ENCODE peak calls at places on chromosome 4, in five cellular contexts. O is HepG2, Y is H1, G is K562, E is GM12878. L is an unnamed sample.

GRCh38 chr4:174592256-174592984 is 70.1 kb upstream of the HPGD start:
- DNase-seq in O (no peak), Y (no peak), G (no peak), E (no peak), L (no peak)

GRCh38 chr4:40599431-40599830 is 30.2 kb downstream of the RBM47 start:
- DNase-seq in O (no peak), Y (no peak), G (no peak), E (no peak), L (no peak)

GRCh38 chr4:683982-684571 is 4.9 kb downstream of the SLC49A3 start:
- DNase-seq in O (peak), Y (no peak), G (peak), E (no peak), L (no peak)

GRCh38 chr4:87697945-87698344 is 47.9 kb downstream of the DMP1 start:
- DNase-seq in O (no peak), Y (no peak), G (no peak), E (no peak), L (no peak)

GRCh38 chr4:7210818-7211217 is 18.5 kb downstream of the SORCS2 start:
- DNase-seq in O (no peak), Y (no peak), G (no peak), E (no peak), L (no peak)

GRCh38 chr4:1512738-1513660 is 106.8 kb upstream of the NKX1-1 start:
- DNase-seq in O (peak), Y (no peak), G (peak), E (no peak), L (no peak)

GRCh38 chr4:98166025-98166730 is 22.9 kb upstream of the STPG2 start:
- DNase-seq in O (no peak), Y (no peak), G (no peak), E (no peak), L (no peak)

GRCh38 chr4:84968936-84969335 is 2.4 kb upstream of the WDFY3 start:
- DNase-seq in O (no peak), Y (no peak), G (no peak), E (no peak), L (no peak)

GRCh38 chr4:60846678-60847077 is 353.4 kb upstream of the ADGRL3 start:
- DNase-seq in O (no peak), Y (no peak), G (no peak), E (no peak), L (no peak)

GRCh38 chr4:184937745-184938144 is 80.5 kb upstream of the HELT start:
- DNase-seq in O (no peak), Y (no peak), G (no peak), E (no peak), L (no peak)

GRCh38 chr4:112266823-112267222 is 18.9 kb downstream of the TIFA start:
- DNase-seq in O (no peak), Y (no peak), G (peak), E (no peak), L (no peak)

GRCh38 chr4:136858911-136859310 is 673.4 kb downstream of the PCDH18 start:
- DNase-seq in O (no peak), Y (no peak), G (no peak), E (no peak), L (no peak)

GRCh38 chr4:7857238-7857701 is 82.4 kb downstream of the AFAP1 start:
- DNase-seq in O (no peak), Y (no peak), G (no peak), E (no peak), L (no peak)

GRCh38 chr4:102760645-102761477 is at the start of gene MANBA:
- DNase-seq in O (peak), Y (peak), G (peak), E (no peak), L (peak)

GRCh38 chr4:5399790-5400421 is 308.5 kb downstream of the EVC2 start:
- DNase-seq in O (peak), Y (no peak), G (peak), E (no peak), L (no peak)

GRCh38 chr4:90127706-90128345 is 632 bp downstream of the CCSER1 start:
- DNase-seq in O (no peak), Y (no peak), G (no peak), E (no peak), L (no peak)

GRCh38 chr4:159308571-159309340 is 205.9 kb downstream of the RAPGEF2 start:
- DNase-seq in O (no peak), Y (no peak), G (no peak), E (no peak), L (no peak)

GRCh38 chr4:40186665-40187014 is 10.2 kb upstream of the RHOH start:
- DNase-seq in O (no peak), Y (no peak), G (no peak), E (no peak), L (no peak)

GRCh38 chr4:133154725-133155124 is 5.6 kb downstream of the PCDH10 start:
- DNase-seq in O (peak), Y (no peak), G (no peak), E (no peak), L (no peak)

GRCh38 chr4:6267573-6267972 is 2.1 kb upstream of the WFS1 start:
- DNase-seq in O (peak), Y (no peak), G (no peak), E (no peak), L (no peak)

GRCh38 chr4:151657896-151658295 is 102.9 kb downstream of the GATB start:
- DNase-seq in O (no peak), Y (no peak), G (no peak), E (no peak), L (no peak)

GRCh38 chr4:71713611-71714203 is 70.2 kb downstream of the GC start:
- DNase-seq in O (peak), Y (no peak), G (peak), E (no peak), L (no peak)

GRCh38 chr4:127965062-127965802 is at the start of the genes ABHD18 and MFSD8:
- DNase-seq in O (peak), Y (peak), G (peak), E (peak), L (peak)
- TF ChIP-seq POLR2A in O (peak), Y (peak), G (peak), E (peak), L (peak)

DNA sequence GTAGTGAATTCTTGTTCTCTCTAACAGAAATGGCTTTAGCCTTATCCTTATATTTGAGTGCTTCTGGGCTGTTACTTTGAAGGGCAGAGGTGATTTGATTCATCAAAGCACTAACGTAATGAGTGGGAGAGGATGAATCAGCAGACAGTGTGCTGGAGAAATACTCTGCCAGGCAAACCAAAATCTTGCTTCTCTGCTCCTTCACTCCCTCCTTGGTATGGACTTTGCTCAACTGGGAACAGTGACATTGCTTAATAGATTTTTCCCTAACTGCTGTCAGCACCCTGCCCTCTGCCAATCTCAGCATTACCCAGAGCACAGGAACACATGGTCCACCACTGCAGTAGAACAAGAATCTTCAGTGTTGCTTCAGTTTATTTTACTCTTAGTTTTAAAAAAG is 56.0 kb downstream of the PDLIM5 start:
- DNase-seq in O (peak), Y (no peak), G (peak), E (no peak), L (no peak)
- TF ChIP-seq POLR2AphosphoS5 in O (no peak), Y (no peak), G (no peak), E (no peak), L (no peak)

GRCh38 chr4:157808796-157809408 is 363.9 kb downstream of the GASK1B start:
- DNase-seq in O (no peak), Y (no peak), G (no peak), E (no peak), L (no peak)
- TF ChIP-seq TAF1 in O (no peak), Y (no peak), G (no peak), E (no peak), L (no peak)

GRCh38 chr4:99720206-99720605 is 62.6 kb upstream of the C4orf54 start:
- DNase-seq in O (no peak), Y (no peak), G (no peak), E (no peak), L (no peak)

GRCh38 chr4:99729186-99729585 is 71.6 kb upstream of the C4orf54 start:
- DNase-seq in O (no peak), Y (no peak), G (no peak), E (no peak), L (no peak)

GRCh38 chr4:99722662-99723061 is 65.0 kb upstream of the C4orf54 start:
- DNase-seq in O (no peak), Y (no peak), G (no peak), E (no peak), L (no peak)

GRCh38 chr4:99722006-99722405 is 64.4 kb upstream of the C4orf54 start:
- DNase-seq in O (no peak), Y (no peak), G (no peak), E (no peak), L (no peak)

GRCh38 chr4:99723555-99724450 is 66.2 kb upstream of the C4orf54 start:
- DNase-seq in O (peak), Y (no peak), G (peak), E (no peak), L (no peak)
- TF ChIP-seq POLR2A in O (no peak), Y (no peak), G (no peak), E (no peak), L (no peak)

DNA sequence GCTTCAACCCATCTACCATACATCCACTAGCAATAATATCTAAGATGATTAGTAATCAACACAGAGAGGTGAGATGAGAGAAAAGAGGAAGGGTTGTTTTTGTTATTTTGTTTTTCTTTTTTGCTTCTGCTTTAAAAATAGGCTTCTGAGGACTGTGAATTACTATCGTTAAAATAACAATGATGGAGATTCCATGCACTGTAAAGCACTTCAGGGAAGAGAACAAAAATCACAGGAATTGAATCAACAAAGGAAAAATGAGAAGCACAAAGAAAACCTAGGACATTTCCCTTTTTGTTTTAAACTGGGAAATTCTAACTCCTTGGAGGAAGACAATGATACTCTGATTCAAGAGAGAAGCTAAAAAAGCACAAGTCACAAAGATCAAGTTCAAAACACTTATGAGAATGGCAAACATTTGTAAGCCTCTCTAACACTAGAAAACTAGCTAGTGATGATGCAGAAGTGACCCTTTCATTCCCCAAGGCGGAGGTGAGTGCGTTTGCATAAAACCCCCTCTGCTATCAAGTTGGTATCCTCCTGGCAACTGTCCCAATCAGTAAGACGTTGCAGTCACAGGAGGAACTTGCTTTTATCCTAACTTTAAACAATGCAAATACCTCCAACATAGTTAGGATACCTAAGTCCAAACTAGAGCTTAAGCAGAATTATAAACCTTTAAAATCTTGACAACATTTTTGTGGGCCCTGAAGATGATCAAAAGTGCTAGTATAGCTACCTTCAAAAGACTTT is 308.5 kb downstream of the CAMK2D start:
- DNase-seq in O (no peak), Y (peak), G (no peak), E (no peak), L (no peak)
- TF ChIP-seq POLR2AphosphoS5 in O (no peak), Y (peak), G (no peak), E (no peak), L (no peak)

GRCh38 chr4:15695240-15695699 is 7.6 kb upstream of the BST1 start:
- DNase-seq in O (no peak), Y (no peak), G (no peak), E (no peak), L (no peak)

GRCh38 chr4:15696866-15697265 is 6.0 kb upstream of the BST1 start:
- DNase-seq in O (no peak), Y (no peak), G (no peak), E (no peak), L (no peak)

GRCh38 chr4:15691346-15692140 is 9.9 kb downstream of the FAM200B start:
- DNase-seq in O (peak), Y (no peak), G (no peak), E (no peak), L (no peak)

GRCh38 chr4:15694431-15694830 is 8.4 kb upstream of the BST1 start:
- DNase-seq in O (no peak), Y (no peak), G (no peak), E (no peak), L (no peak)

DNA sequence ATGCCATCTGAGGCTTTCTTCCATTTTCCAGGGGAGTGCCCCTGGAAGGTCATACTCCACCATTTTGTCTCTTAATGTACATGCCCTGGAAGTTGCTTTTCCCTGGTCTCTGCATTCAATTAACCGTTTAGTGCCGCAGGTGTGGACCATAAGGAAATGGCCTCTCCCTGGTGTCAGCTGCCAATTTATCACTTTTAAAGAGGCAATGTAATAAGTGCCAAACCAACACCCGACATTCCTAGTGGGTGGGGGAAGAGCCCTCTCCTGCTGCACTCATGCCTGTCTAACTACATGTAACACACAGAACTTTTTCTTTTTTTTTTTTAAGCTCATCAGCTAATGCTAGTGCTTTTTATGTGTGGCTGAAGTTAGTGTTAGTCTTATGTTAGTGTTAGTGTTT is 7.1 kb upstream of the BST1 start:
- DNase-seq in O (no peak), Y (no peak), G (no peak), E (no peak), L (no peak)
- TF ChIP-seq TAF1 in O (no peak), Y (no peak), G (no peak), E (no peak), L (no peak)

GRCh38 chr4:47463235-47463956 is at the start of gene COMMD8:
- DNase-seq in O (peak), Y (peak), G (peak), E (peak), L (peak)
- TF ChIP-seq POLR2A in O (peak), Y (no peak), G (peak), E (peak), L (peak)

DNA sequence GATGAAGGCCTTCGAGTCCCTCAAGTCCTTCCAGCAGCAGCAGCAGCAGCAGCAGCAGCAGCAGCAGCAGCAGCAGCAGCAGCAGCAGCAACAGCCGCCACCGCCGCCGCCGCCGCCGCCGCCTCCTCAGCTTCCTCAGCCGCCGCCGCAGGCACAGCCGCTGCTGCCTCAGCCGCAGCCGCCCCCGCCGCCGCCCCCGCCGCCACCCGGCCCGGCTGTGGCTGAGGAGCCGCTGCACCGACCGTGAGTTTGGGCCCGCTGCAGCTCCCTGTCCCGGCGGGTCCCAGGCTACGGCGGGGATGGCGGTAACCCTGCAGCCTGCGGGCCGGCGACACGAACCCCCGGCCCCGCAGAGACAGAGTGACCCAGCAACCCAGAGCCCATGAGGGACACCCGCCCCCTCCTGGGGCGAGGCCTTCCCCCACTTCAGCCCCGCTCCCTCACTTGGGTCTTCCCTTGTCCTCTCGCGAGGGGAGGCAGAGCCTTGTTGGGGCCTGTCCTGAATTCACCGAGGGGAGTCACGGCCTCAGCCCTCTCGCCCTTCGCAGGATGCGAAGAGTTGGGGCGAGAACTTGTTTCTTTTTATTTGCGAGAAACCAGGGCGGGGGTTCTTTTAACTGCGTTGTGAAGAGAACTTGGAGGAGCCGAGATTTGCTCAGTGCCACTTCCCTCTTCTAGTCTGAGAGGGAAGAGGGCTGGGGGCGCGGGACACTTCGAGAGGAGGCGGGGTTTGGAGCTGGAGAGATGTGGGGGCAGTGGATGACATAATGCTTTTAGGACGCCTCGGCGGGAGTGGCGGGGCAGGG is 568 bp downstream of the HTT start:
- DNase-seq in O (peak), Y (peak), G (peak), E (no peak), L (no peak)
- TF ChIP-seq POLR2AphosphoS5 in O (peak), Y (peak), G (peak), E (peak), L (peak)

GRCh38 chr4:80097395-80098177 is 24.6 kb upstream of the ANTXR2 start:
- DNase-seq in O (no peak), Y (no peak), G (no peak), E (no peak), L (no peak)
- TF ChIP-seq TAF1 in O (no peak), Y (no peak), G (no peak), E (no peak), L (no peak)

GRCh38 chr4:145732416-145732815 is 52.5 kb downstream of the C4orf51 start:
- DNase-seq in O (no peak), Y (no peak), G (no peak), E (no peak), L (no peak)

GRCh38 chr4:145734576-145735329 is 54.8 kb downstream of the C4orf51 start:
- DNase-seq in O (peak), Y (no peak), G (no peak), E (peak), L (no peak)

GRCh38 chr4:145734051-145734450 is 54.1 kb downstream of the C4orf51 start:
- DNase-seq in O (no peak), Y (no peak), G (no peak), E (no peak), L (no peak)

GRCh38 chr4:145732001-145732400 is 52.1 kb downstream of the C4orf51 start:
- DNase-seq in O (no peak), Y (no peak), G (no peak), E (no peak), L (no peak)

GRCh38 chr4:145732895-145733880 is 53.2 kb downstream of the C4orf51 start:
- DNase-seq in O (peak), Y (peak), G (peak), E (peak), L (peak)
- TF ChIP-seq POLR2A in O (no peak), Y (peak), G (peak), E (peak), L (peak)

L was measured in GM12892.